ENCODE peak calls at places on chromosomes 16 and 17, in eight cellular contexts. One of them, this sample, is unnamed.

GRCh38 chr16:29862884-29863668 is at the start of gene CDIPT:
- DNase-seq in osteocyte: peak
- DNase-seq in HEK293T: peak
- DNase-seq in CD8-positive, alpha-beta memory T cell: peak
- DNase-seq in effector memory CD4-positive, alpha-beta T cell: peak
- DNase-seq in activated CD4-positive, alpha-beta T cell treated with anti-CD3 and anti-CD28 coated beads, Interleukin-2, amount 50 U/mL, for 1 hour: peak
- DNase-seq in right cardiac atrium: peak
- DNase-seq in HT1080: peak
- DNase-seq in this sample: peak

GRCh38 chr16:25493136-25493811 is 198.5 kb upstream of the HS3ST4 start:
- DNase-seq in osteocyte: no peak
- DNase-seq in HEK293T: no peak
- DNase-seq in CD8-positive, alpha-beta memory T cell: no peak
- DNase-seq in effector memory CD4-positive, alpha-beta T cell: no peak
- DNase-seq in activated CD4-positive, alpha-beta T cell treated with anti-CD3 and anti-CD28 coated beads, Interleukin-2, amount 50 U/mL, for 1 hour: no peak
- DNase-seq in right cardiac atrium: no peak
- DNase-seq in HT1080: peak
- DNase-seq in this sample: no peak

GRCh38 chr17:64393000-64393402 is 2.3 kb upstream of the PECAM1 start:
- DNase-seq in osteocyte: no peak
- DNase-seq in HEK293T: no peak
- DNase-seq in CD8-positive, alpha-beta memory T cell: peak
- DNase-seq in effector memory CD4-positive, alpha-beta T cell: no peak
- DNase-seq in activated CD4-positive, alpha-beta T cell treated with anti-CD3 and anti-CD28 coated beads, Interleukin-2, amount 50 U/mL, for 1 hour: no peak
- DNase-seq in right cardiac atrium: no peak
- DNase-seq in HT1080: no peak
- DNase-seq in this sample: no peak

GRCh38 chr17:64097196-64097936 is 32.6 kb downstream of the ERN1 start:
- DNase-seq in osteocyte: no peak
- DNase-seq in HEK293T: no peak
- DNase-seq in CD8-positive, alpha-beta memory T cell: no peak
- DNase-seq in effector memory CD4-positive, alpha-beta T cell: no peak
- DNase-seq in activated CD4-positive, alpha-beta T cell treated with anti-CD3 and anti-CD28 coated beads, Interleukin-2, amount 50 U/mL, for 1 hour: no peak
- DNase-seq in right cardiac atrium: no peak
- DNase-seq in HT1080: no peak
- DNase-seq in this sample: no peak

GRCh38 chr17:43854498-43854897 is 7.5 kb downstream of the CD300LG start:
- DNase-seq in osteocyte: no peak
- DNase-seq in HEK293T: no peak
- DNase-seq in CD8-positive, alpha-beta memory T cell: no peak
- DNase-seq in effector memory CD4-positive, alpha-beta T cell: no peak
- DNase-seq in activated CD4-positive, alpha-beta T cell treated with anti-CD3 and anti-CD28 coated beads, Interleukin-2, amount 50 U/mL, for 1 hour: no peak
- DNase-seq in right cardiac atrium: no peak
- DNase-seq in HT1080: no peak
- DNase-seq in this sample: no peak

GRCh38 chr17:7356072-7356549 is 1.2 kb downstream of the TMEM95 start:
- DNase-seq in osteocyte: peak
- DNase-seq in HEK293T: peak
- DNase-seq in CD8-positive, alpha-beta memory T cell: peak
- DNase-seq in effector memory CD4-positive, alpha-beta T cell: peak
- DNase-seq in activated CD4-positive, alpha-beta T cell treated with anti-CD3 and anti-CD28 coated beads, Interleukin-2, amount 50 U/mL, for 1 hour: peak
- DNase-seq in right cardiac atrium: peak
- DNase-seq in HT1080: peak
- DNase-seq in this sample: peak

GRCh38 chr17:8123695-8124349 is at the start of gene HES7:
- DNase-seq in osteocyte: no peak
- DNase-seq in HEK293T: no peak
- DNase-seq in CD8-positive, alpha-beta memory T cell: no peak
- DNase-seq in effector memory CD4-positive, alpha-beta T cell: no peak
- DNase-seq in activated CD4-positive, alpha-beta T cell treated with anti-CD3 and anti-CD28 coated beads, Interleukin-2, amount 50 U/mL, for 1 hour: no peak
- DNase-seq in right cardiac atrium: peak
- DNase-seq in HT1080: peak
- DNase-seq in this sample: peak

GRCh38 chr17:55969577-55969976 is 183.7 kb upstream of the ANKFN1 start:
- DNase-seq in osteocyte: no peak
- DNase-seq in HEK293T: no peak
- DNase-seq in CD8-positive, alpha-beta memory T cell: no peak
- DNase-seq in effector memory CD4-positive, alpha-beta T cell: no peak
- DNase-seq in activated CD4-positive, alpha-beta T cell treated with anti-CD3 and anti-CD28 coated beads, Interleukin-2, amount 50 U/mL, for 1 hour: no peak
- DNase-seq in right cardiac atrium: no peak
- DNase-seq in HT1080: no peak
- DNase-seq in this sample: no peak

GRCh38 chr17:64150237-64151015 is 20.5 kb upstream of the ERN1 start:
- DNase-seq in osteocyte: peak
- DNase-seq in HEK293T: no peak
- DNase-seq in CD8-positive, alpha-beta memory T cell: no peak
- DNase-seq in effector memory CD4-positive, alpha-beta T cell: no peak
- DNase-seq in activated CD4-positive, alpha-beta T cell treated with anti-CD3 and anti-CD28 coated beads, Interleukin-2, amount 50 U/mL, for 1 hour: no peak
- DNase-seq in right cardiac atrium: peak
- DNase-seq in HT1080: no peak
- DNase-seq in this sample: no peak

GRCh38 chr16:66740010-66740409 is 11.4 kb downstream of the DYNC1LI2 start:
- DNase-seq in osteocyte: no peak
- DNase-seq in HEK293T: peak
- DNase-seq in CD8-positive, alpha-beta memory T cell: no peak
- DNase-seq in effector memory CD4-positive, alpha-beta T cell: no peak
- DNase-seq in activated CD4-positive, alpha-beta T cell treated with anti-CD3 and anti-CD28 coated beads, Interleukin-2, amount 50 U/mL, for 1 hour: peak
- DNase-seq in right cardiac atrium: no peak
- DNase-seq in HT1080: peak
- DNase-seq in this sample: peak

GRCh38 chr17:18925187-18925586 is 26.8 kb upstream of the SLC5A10 start:
- DNase-seq in osteocyte: no peak
- DNase-seq in HEK293T: no peak
- DNase-seq in CD8-positive, alpha-beta memory T cell: no peak
- DNase-seq in effector memory CD4-positive, alpha-beta T cell: no peak
- DNase-seq in activated CD4-positive, alpha-beta T cell treated with anti-CD3 and anti-CD28 coated beads, Interleukin-2, amount 50 U/mL, for 1 hour: no peak
- DNase-seq in right cardiac atrium: no peak
- DNase-seq in HT1080: no peak
- DNase-seq in this sample: no peak